ENCODE peak calls at places on chromosomes 5 and 9, in four cellular contexts. One of them, this sample, is unnamed.

GRCh38 chr5:177362102-177362868 is 4.6 kb downstream of the RGS14 start:
- DNase-seq in NCI-H1105 treated with DMSO at 0.1 percent for 48 hours: no peak
- DNase-seq in stimulated activated CD8-positive, alpha-beta memory T cell treated with anti-CD3 and anti-CD28 coated beads, Interleukin-15, amount 100 ng/mL, for 48 hours: no peak
- DNase-seq in GM13976: no peak
- DNase-seq in this sample: no peak

GRCh38 chr9:95696701-95697100 is 178.8 kb upstream of the ERCC6L2 start:
- DNase-seq in NCI-H1105 treated with DMSO at 0.1 percent for 48 hours: no peak
- DNase-seq in stimulated activated CD8-positive, alpha-beta memory T cell treated with anti-CD3 and anti-CD28 coated beads, Interleukin-15, amount 100 ng/mL, for 48 hours: no peak
- DNase-seq in GM13976: no peak
- DNase-seq in this sample: no peak

GRCh38 chr5:81187885-81188284 is 45.2 kb upstream of the CKMT2 start:
- DNase-seq in NCI-H1105 treated with DMSO at 0.1 percent for 48 hours: peak; percentile 13
- DNase-seq in stimulated activated CD8-positive, alpha-beta memory T cell treated with anti-CD3 and anti-CD28 coated beads, Interleukin-15, amount 100 ng/mL, for 48 hours: no peak
- DNase-seq in GM13976: no peak
- DNase-seq in this sample: peak; percentile 1

GRCh38 chr9:96209407-96210031 is 92.5 kb downstream of the HSD17B3 start:
- DNase-seq in NCI-H1105 treated with DMSO at 0.1 percent for 48 hours: no peak
- DNase-seq in stimulated activated CD8-positive, alpha-beta memory T cell treated with anti-CD3 and anti-CD28 coated beads, Interleukin-15, amount 100 ng/mL, for 48 hours: no peak
- DNase-seq in GM13976: no peak
- DNase-seq in this sample: no peak

GRCh38 chr5:143985832-143986485 is 174.0 kb downstream of the HMHB1 start:
- DNase-seq in NCI-H1105 treated with DMSO at 0.1 percent for 48 hours: no peak
- DNase-seq in stimulated activated CD8-positive, alpha-beta memory T cell treated with anti-CD3 and anti-CD28 coated beads, Interleukin-15, amount 100 ng/mL, for 48 hours: no peak
- DNase-seq in GM13976: no peak
- DNase-seq in this sample: no peak

GRCh38 chr5:180069589-180070247 is 1.8 kb downstream of the RNF130 start:
- DNase-seq in NCI-H1105 treated with DMSO at 0.1 percent for 48 hours: no peak
- DNase-seq in stimulated activated CD8-positive, alpha-beta memory T cell treated with anti-CD3 and anti-CD28 coated beads, Interleukin-15, amount 100 ng/mL, for 48 hours: no peak
- DNase-seq in GM13976: no peak
- DNase-seq in this sample: no peak

GRCh38 chr5:14186132-14186830 is 43.1 kb downstream of the TRIO start:
- DNase-seq in NCI-H1105 treated with DMSO at 0.1 percent for 48 hours: no peak
- DNase-seq in stimulated activated CD8-positive, alpha-beta memory T cell treated with anti-CD3 and anti-CD28 coated beads, Interleukin-15, amount 100 ng/mL, for 48 hours: no peak
- DNase-seq in GM13976: no peak
- DNase-seq in this sample: no peak

GRCh38 chr9:70159630-70160029 is 99.1 kb upstream of the SMC5 start:
- DNase-seq in NCI-H1105 treated with DMSO at 0.1 percent for 48 hours: no peak
- DNase-seq in stimulated activated CD8-positive, alpha-beta memory T cell treated with anti-CD3 and anti-CD28 coated beads, Interleukin-15, amount 100 ng/mL, for 48 hours: no peak
- DNase-seq in GM13976: no peak
- DNase-seq in this sample: no peak

GRCh38 chr9:91896513-91897121 is 53.4 kb downstream of the ROR2 start:
- DNase-seq in NCI-H1105 treated with DMSO at 0.1 percent for 48 hours: no peak
- DNase-seq in stimulated activated CD8-positive, alpha-beta memory T cell treated with anti-CD3 and anti-CD28 coated beads, Interleukin-15, amount 100 ng/mL, for 48 hours: no peak
- DNase-seq in GM13976: no peak
- DNase-seq in this sample: peak; percentile 5

GRCh38 chr5:161676109-161676508 is 9.4 kb upstream of the GABRA6 start:
- DNase-seq in NCI-H1105 treated with DMSO at 0.1 percent for 48 hours: no peak
- DNase-seq in stimulated activated CD8-positive, alpha-beta memory T cell treated with anti-CD3 and anti-CD28 coated beads, Interleukin-15, amount 100 ng/mL, for 48 hours: no peak
- DNase-seq in GM13976: peak; percentile 16
- DNase-seq in this sample: peak; percentile 1

This sample was measured in NCI-H2081.